ENCODE peak calls at places on chromosomes 13 and 19, in six cellular contexts. One of them, this sample, is unnamed.

GRCh38 chr19:58563034-58563573 is 4.7 kb upstream of the UBE2M start:
- DNase-seq in SW 1271: no peak
- DNase-seq in activated CD8-positive, alpha-beta memory T cell treated with anti-CD3 and anti-CD28 coated beads for 1 hour: no peak
- DNase-seq in CD8-positive, alpha-beta T cell: peak
- DNase-seq in tibial nerve: no peak
- DNase-seq in keratinocyte: no peak
- DNase-seq in this sample: no peak

GRCh38 chr19:3555653-3556422 is 1.5 kb downstream of the MFSD12 start:
- DNase-seq in SW 1271: no peak
- DNase-seq in activated CD8-positive, alpha-beta memory T cell treated with anti-CD3 and anti-CD28 coated beads for 1 hour: no peak
- DNase-seq in CD8-positive, alpha-beta T cell: no peak
- DNase-seq in tibial nerve: no peak
- DNase-seq in keratinocyte: no peak
- DNase-seq in this sample: no peak

GRCh38 chr13:97762141-97762540 is 191.3 kb upstream of the IPO5 start:
- DNase-seq in SW 1271: no peak
- DNase-seq in activated CD8-positive, alpha-beta memory T cell treated with anti-CD3 and anti-CD28 coated beads for 1 hour: no peak
- DNase-seq in CD8-positive, alpha-beta T cell: no peak
- DNase-seq in tibial nerve: no peak
- DNase-seq in keratinocyte: no peak
- DNase-seq in this sample: no peak

GRCh38 chr19:2695288-2695866 is 7.1 kb downstream of the GNG7 start:
- DNase-seq in SW 1271: no peak
- DNase-seq in activated CD8-positive, alpha-beta memory T cell treated with anti-CD3 and anti-CD28 coated beads for 1 hour: no peak
- DNase-seq in CD8-positive, alpha-beta T cell: no peak
- DNase-seq in tibial nerve: no peak
- DNase-seq in keratinocyte: no peak
- DNase-seq in this sample: no peak

GRCh38 chr13:97319088-97319487 is 97.0 kb downstream of the MBNL2 start:
- DNase-seq in SW 1271: no peak
- DNase-seq in activated CD8-positive, alpha-beta memory T cell treated with anti-CD3 and anti-CD28 coated beads for 1 hour: no peak
- DNase-seq in CD8-positive, alpha-beta T cell: no peak
- DNase-seq in tibial nerve: no peak
- DNase-seq in keratinocyte: no peak
- DNase-seq in this sample: no peak

GRCh38 chr13:49669735-49670309 is 21.5 kb downstream of the EBPL start:
- DNase-seq in SW 1271: peak
- DNase-seq in activated CD8-positive, alpha-beta memory T cell treated with anti-CD3 and anti-CD28 coated beads for 1 hour: no peak
- DNase-seq in CD8-positive, alpha-beta T cell: peak
- DNase-seq in tibial nerve: peak
- DNase-seq in keratinocyte: no peak
- DNase-seq in this sample: no peak

GRCh38 chr19:30556230-30556711 is 184.1 kb downstream of the ZNF536 start:
- DNase-seq in SW 1271: no peak
- DNase-seq in activated CD8-positive, alpha-beta memory T cell treated with anti-CD3 and anti-CD28 coated beads for 1 hour: no peak
- DNase-seq in CD8-positive, alpha-beta T cell: no peak
- DNase-seq in tibial nerve: no peak
- DNase-seq in keratinocyte: no peak
- DNase-seq in this sample: no peak

GRCh38 chr13:86813198-86813597 is 858.0 kb upstream of the SLITRK5 start:
- DNase-seq in SW 1271: no peak
- DNase-seq in activated CD8-positive, alpha-beta memory T cell treated with anti-CD3 and anti-CD28 coated beads for 1 hour: no peak
- DNase-seq in CD8-positive, alpha-beta T cell: no peak
- DNase-seq in tibial nerve: no peak
- DNase-seq in keratinocyte: no peak
- DNase-seq in this sample: no peak

GRCh38 chr19:29287061-29287460 is 74.1 kb upstream of the UQCRFS1 start:
- DNase-seq in SW 1271: no peak
- DNase-seq in activated CD8-positive, alpha-beta memory T cell treated with anti-CD3 and anti-CD28 coated beads for 1 hour: no peak
- DNase-seq in CD8-positive, alpha-beta T cell: no peak
- DNase-seq in tibial nerve: no peak
- DNase-seq in keratinocyte: no peak
- DNase-seq in this sample: no peak

GRCh38 chr19:45123440-45123850 is 30.5 kb downstream of the PPP1R37 start:
- DNase-seq in SW 1271: no peak
- DNase-seq in activated CD8-positive, alpha-beta memory T cell treated with anti-CD3 and anti-CD28 coated beads for 1 hour: no peak
- DNase-seq in CD8-positive, alpha-beta T cell: no peak
- DNase-seq in tibial nerve: no peak
- DNase-seq in keratinocyte: no peak
- DNase-seq in this sample: no peak

GRCh38 chr19:13181747-13182388 is 31.7 kb downstream of the IER2 start:
- DNase-seq in SW 1271: no peak
- DNase-seq in activated CD8-positive, alpha-beta memory T cell treated with anti-CD3 and anti-CD28 coated beads for 1 hour: no peak
- DNase-seq in CD8-positive, alpha-beta T cell: peak
- DNase-seq in tibial nerve: peak
- DNase-seq in keratinocyte: no peak
- DNase-seq in this sample: no peak

GRCh38 chr19:30360378-30361106 is 11.6 kb upstream of the ZNF536 start:
- DNase-seq in SW 1271: no peak
- DNase-seq in activated CD8-positive, alpha-beta memory T cell treated with anti-CD3 and anti-CD28 coated beads for 1 hour: no peak
- DNase-seq in CD8-positive, alpha-beta T cell: no peak
- DNase-seq in tibial nerve: no peak
- DNase-seq in keratinocyte: no peak
- DNase-seq in this sample: no peak

GRCh38 chr13:48078251-48078656 is 16.6 kb downstream of the MED4 start:
- DNase-seq in SW 1271: peak
- DNase-seq in activated CD8-positive, alpha-beta memory T cell treated with anti-CD3 and anti-CD28 coated beads for 1 hour: no peak
- DNase-seq in CD8-positive, alpha-beta T cell: no peak
- DNase-seq in tibial nerve: no peak
- DNase-seq in keratinocyte: no peak
- DNase-seq in this sample: no peak

GRCh38 chr19:5943623-5944022 is 29.6 kb downstream of the CAPS start:
- DNase-seq in SW 1271: no peak
- DNase-seq in activated CD8-positive, alpha-beta memory T cell treated with anti-CD3 and anti-CD28 coated beads for 1 hour: no peak
- DNase-seq in CD8-positive, alpha-beta T cell: no peak
- DNase-seq in tibial nerve: no peak
- DNase-seq in keratinocyte: no peak
- DNase-seq in this sample: no peak

GRCh38 chr19:48603449-48603848 is 3.1 kb upstream of the SPACA4 start:
- DNase-seq in SW 1271: no peak
- DNase-seq in activated CD8-positive, alpha-beta memory T cell treated with anti-CD3 and anti-CD28 coated beads for 1 hour: no peak
- DNase-seq in CD8-positive, alpha-beta T cell: no peak
- DNase-seq in tibial nerve: no peak
- DNase-seq in keratinocyte: no peak
- DNase-seq in this sample: no peak

This sample was measured in ascending aorta.